ENCODE peak calls at places on chromosome 4, in seven cellular contexts. L is tibial nerve, Y is right atrium auricular region, H is aorta, O is fibroblast of lung, K is H9, N is astrocyte. U is an unnamed sample.

GRCh38 chr4:108425988-108426387 is 194.4 kb upstream of the RPL34 start:
- DNase-seq in L (no peak), Y (no peak), H (no peak), O (peak; percentile 81), K (no peak), N (peak; percentile 94), U (no peak)

GRCh38 chr4:147620315-147620714 is 3.1 kb downstream of the TMEM184C start:
- DNase-seq in L (no peak), Y (no peak), H (no peak), O (no peak), K (no peak), N (no peak), U (no peak)

GRCh38 chr4:5267418-5267817 is 216.1 kb downstream of the STK32B start:
- DNase-seq in L (no peak), Y (no peak), H (no peak), O (no peak), K (no peak), N (no peak), U (no peak)

GRCh38 chr4:72471816-72472215 is 97.2 kb downstream of the ADAMTS3 start:
- DNase-seq in L (no peak), Y (no peak), H (no peak), O (no peak), K (no peak), N (peak; percentile 12), U (no peak)

GRCh38 chr4:6199344-6199921 is 916 bp downstream of the JAKMIP1 start:
- DNase-seq in L (no peak), Y (no peak), H (no peak), O (no peak), K (no peak), N (peak; percentile 10), U (peak; percentile 54)

GRCh38 chr4:53592686-53593641 is 1.7 kb upstream of the LNX1 start:
- DNase-seq in L (no peak), Y (peak; percentile 68), H (peak; percentile 78), O (no peak), K (peak; percentile 87), N (peak; percentile 20), U (no peak)

GRCh38 chr4:147370473-147370872 is 110.4 kb upstream of the EDNRA start:
- DNase-seq in L (no peak), Y (no peak), H (no peak), O (no peak), K (no peak), N (peak; percentile 77), U (no peak)

GRCh38 chr4:186724861-186725419 is 1.3 kb upstream of the FAT1 start:
- DNase-seq in L (no peak), Y (no peak), H (no peak), O (peak; percentile 46), K (no peak), N (peak; percentile 37), U (no peak)

GRCh38 chr4:33078145-33078544 is 2358.0 kb downstream of the PCDH7 start:
- DNase-seq in L (no peak), Y (no peak), H (no peak), O (no peak), K (no peak), N (no peak), U (no peak)

GRCh38 chr4:6701371-6701770 is 7.7 kb downstream of the S100P start:
- DNase-seq in L (no peak), Y (no peak), H (peak; percentile 64), O (no peak), K (peak; percentile 91), N (no peak), U (no peak)

GRCh38 chr4:2698951-2699505 is 57.1 kb downstream of the TNIP2 start:
- DNase-seq in L (no peak), Y (no peak), H (peak; percentile 61), O (no peak), K (no peak), N (no peak), U (no peak)

GRCh38 chr4:2699534-2699933 is 56.6 kb downstream of the TNIP2 start:
- DNase-seq in L (no peak), Y (no peak), H (peak; percentile 46), O (no peak), K (no peak), N (no peak), U (no peak)

GRCh38 chr4:2697995-2698414 is 58.1 kb downstream of the TNIP2 start:
- DNase-seq in L (no peak), Y (no peak), H (peak; percentile 48), O (no peak), K (no peak), N (no peak), U (no peak)

GRCh38 chr4:2698504-2698903 is 57.6 kb downstream of the TNIP2 start:
- DNase-seq in L (no peak), Y (no peak), H (peak; percentile 24), O (no peak), K (no peak), N (no peak), U (no peak)

GRCh38 chr4:2700031-2700430 is 56.1 kb downstream of the TNIP2 start:
- DNase-seq in L (no peak), Y (no peak), H (peak; percentile 62), O (no peak), K (no peak), N (no peak), U (no peak)
- H3K27ac ChIP-seq in L (no peak overlapping the region), Y (no peak overlapping the region), H (no peak overlapping the region), O (no peak overlapping the region), K (no peak overlapping the region), N (no peak overlapping the region), U (no peak overlapping the region)

GRCh38 chr4:77818667-77819408 is at the start of gene CNOT6L:
- DNase-seq in L (peak; percentile 51), Y (peak; percentile 78), H (peak; percentile 90), O (peak; percentile 67), K (peak; percentile 54), N (peak; percentile 73), U (peak; percentile 80)
- H3K4me1 ChIP-seq in L (peaks cover 42% of the 10 kb centered on the region), Y (peaks cover 38% of the 10 kb centered on the region), H (peaks cover 2% of the 10 kb centered on the region), O (no peaks in the 10 kb centered on the region), K (no peaks in the 10 kb centered on the region), N (peaks cover 16% of the 10 kb centered on the region), U (peaks cover 18% of the 10 kb centered on the region)

GRCh38 chr4:35835893-35836292 is 408.4 kb downstream of the ARAP2 start:
- DNase-seq in L (no peak), Y (no peak), H (no peak), O (no peak), K (no peak), N (no peak), U (no peak)
- H3K27ac ChIP-seq in L (no peak overlapping the region), Y (no peak overlapping the region), H (no peak overlapping the region), O (no peak overlapping the region), K (no peak overlapping the region), N (no peak overlapping the region), U (no peak overlapping the region)

DNA sequence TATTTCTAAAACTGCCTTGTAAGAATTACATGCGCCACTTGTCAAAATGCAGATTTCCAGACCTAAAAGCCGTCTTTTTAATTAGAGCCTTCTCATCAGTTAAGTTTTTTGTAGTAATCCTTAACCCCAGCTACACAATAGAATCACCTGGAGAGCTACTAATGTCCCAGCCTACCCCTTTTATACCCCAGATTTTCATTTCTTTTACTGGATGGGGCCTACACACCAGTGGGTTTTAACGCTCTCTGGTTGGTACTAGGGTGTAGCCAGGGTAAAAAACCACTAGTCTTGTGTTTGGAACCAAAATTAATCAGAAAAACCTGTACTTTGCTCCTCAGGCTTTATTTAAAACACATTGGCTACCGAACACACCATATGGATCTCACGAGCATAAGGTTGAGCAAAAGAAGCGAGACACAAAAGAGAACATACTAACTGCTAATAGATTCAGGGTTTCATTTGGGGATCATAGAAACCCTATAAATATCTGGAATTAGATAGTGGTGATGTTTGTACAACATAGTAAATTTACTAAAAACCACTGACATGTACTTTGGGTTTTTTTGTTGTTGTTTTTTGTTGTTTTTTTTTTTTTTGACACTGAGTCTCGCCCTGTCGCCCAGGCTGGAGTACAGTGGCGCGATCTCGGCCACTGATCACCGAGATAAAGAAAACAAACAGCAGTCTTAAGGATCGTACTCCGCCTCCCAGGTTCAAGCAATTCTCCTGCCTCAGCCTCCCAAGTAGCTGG is 30.6 kb downstream of the BBS12 start:
- DNase-seq in L (no peak), Y (no peak), H (no peak), O (no peak), K (no peak), N (no peak), U (no peak)
- H3K4me1 ChIP-seq in L (no peaks in the 10 kb centered on the region), Y (peaks cover 1% of the 10 kb centered on the region), H (no peaks in the 10 kb centered on the region), O (peaks cover 4% of the 10 kb centered on the region), K (peaks cover 3% of the 10 kb centered on the region), N (peaks cover 17% of the 10 kb centered on the region), U (peaks cover 25% of the 10 kb centered on the region)

U was measured in tibial artery.